ENCODE peak calls at places on chromosomes 6 and 20, in seven cellular contexts. C is T-helper 17 cell, W is NAMALWA, A is lower leg skin, J is fibroblast of gingiva, Y is astrocyte of the hippocampus, L is IMR-90. N is an unnamed sample.

GRCh38 chr6:168884646-168885086 is 369.0 kb downstream of the THBS2 start:
- DNase-seq in C (peak), W (peak), A (peak), J (peak), Y (peak), L (peak), N (peak)

GRCh38 chr6:139588734-139589418 is 214.4 kb upstream of the CITED2 start:
- DNase-seq in C (no peak), W (no peak), A (no peak), J (peak), Y (no peak), L (peak), N (no peak)

GRCh38 chr6:41778895-41779294 is 805 bp downstream of the FRS3 start:
- DNase-seq in C (no peak), W (no peak), A (no peak), J (no peak), Y (no peak), L (no peak), N (no peak)

GRCh38 chr6:88165877-88166492 is at the start of gene CNR1:
- DNase-seq in C (no peak), W (peak), A (no peak), J (peak), Y (peak), L (no peak), N (peak)

GRCh38 chr6:7215140-7215539 is 97.9 kb downstream of the SSR1 start:
- DNase-seq in C (no peak), W (no peak), A (no peak), J (peak), Y (no peak), L (peak), N (no peak)

GRCh38 chr6:149129401-149130077 is 188.0 kb upstream of the TAB2 start:
- DNase-seq in C (no peak), W (no peak), A (peak), J (peak), Y (peak), L (peak), N (no peak)

GRCh38 chr6:89555751-89556150 is 82.8 kb downstream of the LYRM2 start:
- DNase-seq in C (no peak), W (no peak), A (no peak), J (no peak), Y (no peak), L (no peak), N (no peak)

GRCh38 chr6:79872303-79872702 is 75.0 kb downstream of the ELOVL4 start:
- DNase-seq in C (no peak), W (no peak), A (no peak), J (no peak), Y (no peak), L (no peak), N (no peak)

GRCh38 chr20:11454966-11455799 is 462.5 kb upstream of the BTBD3 start:
- DNase-seq in C (no peak), W (no peak), A (no peak), J (peak), Y (peak), L (peak), N (no peak)

GRCh38 chr6:151549790-151550189 is 56.0 kb downstream of the CCDC170 start:
- DNase-seq in C (no peak), W (no peak), A (no peak), J (no peak), Y (no peak), L (no peak), N (no peak)

GRCh38 chr20:51404297-51405060 is 138.0 kb downstream of the NFATC2 start:
- DNase-seq in C (peak), W (peak), A (no peak), J (no peak), Y (no peak), L (no peak), N (no peak)

GRCh38 chr20:41224281-41224680 is 86.9 kb downstream of the PLCG1 start:
- DNase-seq in C (no peak), W (no peak), A (no peak), J (no peak), Y (no peak), L (no peak), N (no peak)

GRCh38 chr6:144467153-144467762 is 182.1 kb downstream of the UTRN start:
- DNase-seq in C (no peak), W (no peak), A (no peak), J (no peak), Y (no peak), L (no peak), N (no peak)

GRCh38 chr6:133623065-133623464 is 265.8 kb upstream of the TCF21 start:
- DNase-seq in C (no peak), W (no peak), A (no peak), J (peak), Y (peak), L (peak), N (no peak)

GRCh38 chr6:112330877-112331260 is 16.3 kb upstream of the RFPL4B start:
- DNase-seq in C (no peak), W (no peak), A (no peak), J (no peak), Y (no peak), L (no peak), N (no peak)

GRCh38 chr6:89260832-89261231 is 43.7 kb upstream of the GABRR1 start:
- DNase-seq in C (no peak), W (peak), A (no peak), J (no peak), Y (no peak), L (no peak), N (peak)

GRCh38 chr20:21571841-21572690 is 58.2 kb upstream of the NKX2-2 start:
- DNase-seq in C (no peak), W (peak), A (no peak), J (no peak), Y (peak), L (no peak), N (no peak)

GRCh38 chr6:21998539-21998938 is 298.3 kb downstream of the PRL start:
- DNase-seq in C (no peak), W (no peak), A (no peak), J (no peak), Y (no peak), L (no peak), N (peak)

GRCh38 chr6:57262901-57263694 is 41.0 kb upstream of the RAB23 start:
- DNase-seq in C (no peak), W (no peak), A (no peak), J (peak), Y (peak), L (peak), N (no peak)

GRCh38 chr20:46992640-46993035 is 98.0 kb downstream of the EYA2 start:
- DNase-seq in C (no peak), W (no peak), A (no peak), J (no peak), Y (no peak), L (no peak), N (peak)

GRCh38 chr6:133396630-133397335 is 155.6 kb downstream of the EYA4 start:
- DNase-seq in C (no peak), W (no peak), A (no peak), J (peak), Y (peak), L (peak), N (no peak)

GRCh38 chr6:159217595-159218275 is 48.5 kb downstream of the FNDC1 start:
- DNase-seq in C (no peak), W (peak), A (no peak), J (peak), Y (peak), L (peak), N (no peak)

GRCh38 chr20:52130406-52130805 is 61.2 kb downstream of the ZFP64 start:
- DNase-seq in C (no peak), W (no peak), A (no peak), J (no peak), Y (no peak), L (peak), N (no peak)

GRCh38 chr20:50172347-50173013 is 18.1 kb upstream of the CEBPB start:
- DNase-seq in C (no peak), W (no peak), A (peak), J (peak), Y (peak), L (peak), N (no peak)

GRCh38 chr6:55955684-55956083 is 80.3 kb upstream of the BMP5 start:
- DNase-seq in C (no peak), W (no peak), A (no peak), J (no peak), Y (no peak), L (no peak), N (no peak)

GRCh38 chr6:87700729-87701675 is 1.0 kb downstream of the AKIRIN2 start:
- DNase-seq in C (peak), W (peak), A (no peak), J (peak), Y (peak), L (peak), N (peak)

GRCh38 chr20:35503841-35504460 is 25.5 kb downstream of the C20orf173 start:
- DNase-seq in C (no peak), W (no peak), A (no peak), J (no peak), Y (peak), L (no peak), N (no peak)

GRCh38 chr20:61127311-61128044 is 124.6 kb upstream of the CDH4 start:
- DNase-seq in C (no peak), W (no peak), A (no peak), J (no peak), Y (peak), L (peak), N (no peak)

GRCh38 chr6:98947411-98948292 is at the start of gene FBXL4:
- DNase-seq in C (peak), W (peak), A (peak), J (peak), Y (peak), L (peak), N (peak)

GRCh38 chr6:76518443-76518842 is 446.0 kb upstream of the IMPG1 start:
- DNase-seq in C (no peak), W (no peak), A (no peak), J (no peak), Y (no peak), L (no peak), N (no peak)

GRCh38 chr20:45354423-45355208 is 6.4 kb upstream of the SDC4 start:
- DNase-seq in C (no peak), W (no peak), A (no peak), J (no peak), Y (peak), L (peak), N (no peak)

GRCh38 chr6:168096271-168096764 is 17.3 kb upstream of the FRMD1 start:
- DNase-seq in C (no peak), W (no peak), A (no peak), J (no peak), Y (no peak), L (no peak), N (no peak)

GRCh38 chr6:28811873-28812272 is 111.9 kb downstream of the TRIM27 start:
- DNase-seq in C (no peak), W (peak), A (no peak), J (no peak), Y (no peak), L (peak), N (no peak)

GRCh38 chr6:42423244-42423643 is 28.5 kb downstream of the TRERF1 start:
- DNase-seq in C (no peak), W (no peak), A (no peak), J (no peak), Y (no peak), L (no peak), N (no peak)

GRCh38 chr6:170135821-170136471 is 154.9 kb downstream of the DLL1 start:
- DNase-seq in C (no peak), W (no peak), A (no peak), J (no peak), Y (no peak), L (no peak), N (no peak)

GRCh38 chr6:28111964-28112363 is 12.4 kb upstream of the ZSCAN16 start:
- DNase-seq in C (no peak), W (no peak), A (no peak), J (no peak), Y (no peak), L (no peak), N (no peak)

GRCh38 chr6:37665309-37665708 is 32.4 kb downstream of the MDGA1 start:
- DNase-seq in C (no peak), W (no peak), A (no peak), J (no peak), Y (no peak), L (no peak), N (no peak)

GRCh38 chr20:51553897-51554504 is 11.5 kb upstream of the NFATC2 start:
- DNase-seq in C (no peak), W (no peak), A (no peak), J (no peak), Y (no peak), L (peak), N (no peak)

N was measured in NCI-H2171.